ENCODE peak calls at places on chromosomes 3 and 15, in four cellular contexts. X, D, P and O are unnamed samples.

GRCh38 chr3:122415104-122415744 is 638 bp downstream of the WDR5B start:
- DNase-seq in X (peak), D (peak), P (no peak), O (no peak)

GRCh38 chr15:41554401-41554800 is 4.6 kb upstream of the TYRO3 start:
- DNase-seq in X (no peak), D (no peak), P (no peak), O (peak)

GRCh38 chr15:65336767-65337435 is 32.4 kb downstream of the RNU5B-1 start:
- DNase-seq in X (no peak), D (no peak), P (no peak), O (no peak)

GRCh38 chr15:57973534-57973933 is 92.0 kb downstream of the ALDH1A2 start:
- DNase-seq in X (no peak), D (no peak), P (no peak), O (no peak)

GRCh38 chr3:173945081-173945652 is 547.6 kb downstream of the NLGN1 start:
- DNase-seq in X (no peak), D (no peak), P (no peak), O (no peak)

GRCh38 chr3:69306239-69307185 is 79.4 kb downstream of the FRMD4B start:
- DNase-seq in X (peak), D (peak), P (peak), O (peak)

GRCh38 chr3:134600166-134600670 is 50.6 kb downstream of the KY start:
- DNase-seq in X (no peak), D (no peak), P (no peak), O (no peak)

GRCh38 chr3:166451997-166452396 is 614.8 kb upstream of the BCHE start:
- DNase-seq in X (no peak), D (no peak), P (no peak), O (no peak)

GRCh38 chr3:161548301-161548700 is 51.7 kb downstream of the OTOL1 start:
- DNase-seq in X (no peak), D (no peak), P (no peak), O (no peak)

GRCh38 chr15:74610302-74610951 is 5.2 kb upstream of the CLK3 start:
- DNase-seq in X (no peak), D (peak), P (no peak), O (peak)

GRCh38 chr3:97872209-97873042 is 50.6 kb downstream of the CRYBG3 start:
- DNase-seq in X (no peak), D (no peak), P (no peak), O (no peak)

GRCh38 chr3:6825527-6825926 is 35.4 kb upstream of the GRM7 start:
- DNase-seq in X (no peak), D (no peak), P (no peak), O (no peak)

GRCh38 chr3:184322731-184323487 is 8.5 kb downstream of the EIF4G1 start:
- DNase-seq in X (no peak), D (no peak), P (no peak), O (no peak)

GRCh38 chr15:71458089-71458660 is 342.9 kb downstream of the THSD4 start:
- DNase-seq in X (no peak), D (no peak), P (no peak), O (no peak)

GRCh38 chr15:89823836-89824606 is 9.4 kb upstream of the ANPEP start:
- DNase-seq in X (no peak), D (no peak), P (no peak), O (no peak)

GRCh38 chr3:54067060-54067459 is 55.3 kb upstream of the CACNA2D3 start:
- DNase-seq in X (peak), D (no peak), P (no peak), O (no peak)

GRCh38 chr3:108333951-108334350 is 37.6 kb downstream of the HHLA2 start:
- DNase-seq in X (no peak), D (no peak), P (no peak), O (no peak)

GRCh38 chr15:74395319-74396145 is 28.1 kb upstream of the CYP11A1 start:
- DNase-seq in X (no peak), D (no peak), P (no peak), O (no peak)

GRCh38 chr3:10531031-10531430 is 25.6 kb upstream of the ATP2B2 start:
- DNase-seq in X (no peak), D (no peak), P (no peak), O (no peak)

GRCh38 chr3:55541456-55541855 is 54.4 kb upstream of the WNT5A start:
- DNase-seq in X (no peak), D (no peak), P (no peak), O (no peak)